ENCODE peak calls at places on chromosomes 5 and 9, in ten cellular contexts. O, V, R, U, B, I, L, W, N and D are unnamed samples.

GRCh38 chr5:96209829-96210228 is 223.2 kb downstream of the PCSK1 start:
- DNase-seq in O (no peak), V (no peak), R (no peak), U (no peak), B (no peak), I (peak), L (no peak), W (no peak), N (peak), D (peak)

GRCh38 chr9:81611664-81612063 is 77.7 kb downstream of the TLE1 start:
- DNase-seq in O (no peak), V (no peak), R (no peak), U (no peak), B (no peak), I (no peak), L (no peak), W (no peak), N (no peak), D (no peak)

GRCh38 chr5:59069438-59070079 is 486.7 kb downstream of the RAB3C start:
- DNase-seq in O (no peak), V (no peak), R (no peak), U (no peak), B (peak), I (peak), L (no peak), W (no peak), N (peak), D (peak)

GRCh38 chr5:157607371-157608161 is 32.0 kb upstream of the ADAM19 start:
- DNase-seq in O (peak), V (no peak), R (peak), U (no peak), B (no peak), I (peak), L (no peak), W (peak), N (peak), D (peak)

GRCh38 chr5:173643964-173644363 is 27.5 kb upstream of the BOD1 start:
- DNase-seq in O (no peak), V (peak), R (no peak), U (no peak), B (no peak), I (no peak), L (peak), W (no peak), N (no peak), D (no peak)

GRCh38 chr5:33334829-33335228 is 105.9 kb upstream of the TARS1 start:
- DNase-seq in O (no peak), V (no peak), R (no peak), U (no peak), B (no peak), I (no peak), L (no peak), W (no peak), N (no peak), D (no peak)

GRCh38 chr9:110125207-110125751 is 82.7 kb downstream of the C9orf152 start:
- DNase-seq in O (no peak), V (no peak), R (no peak), U (peak), B (peak), I (peak), L (peak), W (no peak), N (peak), D (peak)

GRCh38 chr5:154562244-154562861 is 84.3 kb upstream of the HAND1 start:
- DNase-seq in O (no peak), V (no peak), R (no peak), U (no peak), B (no peak), I (no peak), L (no peak), W (no peak), N (no peak), D (no peak)

GRCh38 chr5:90201923-90202322 is 207.6 kb downstream of the CETN3 start:
- DNase-seq in O (no peak), V (no peak), R (no peak), U (no peak), B (peak), I (peak), L (no peak), W (no peak), N (peak), D (peak)

GRCh38 chr9:115144706-115145105 is 26.7 kb upstream of the TNC start:
- DNase-seq in O (no peak), V (no peak), R (no peak), U (no peak), B (no peak), I (no peak), L (no peak), W (no peak), N (no peak), D (no peak)

GRCh38 chr5:68057186-68057585 is 158.4 kb upstream of the PIK3R1 start:
- DNase-seq in O (no peak), V (no peak), R (no peak), U (no peak), B (no peak), I (no peak), L (no peak), W (no peak), N (no peak), D (no peak)

GRCh38 chr5:160293901-160294561 is 18.3 kb downstream of the CCNJL start:
- DNase-seq in O (no peak), V (no peak), R (no peak), U (no peak), B (no peak), I (no peak), L (peak), W (no peak), N (peak), D (no peak)

GRCh38 chr5:137470111-137470920 is 28.8 kb downstream of the SPOCK1 start:
- DNase-seq in O (no peak), V (no peak), R (no peak), U (peak), B (peak), I (peak), L (no peak), W (no peak), N (peak), D (no peak)

GRCh38 chr5:59095480-59095879 is 512.6 kb downstream of the RAB3C start:
- DNase-seq in O (no peak), V (no peak), R (no peak), U (no peak), B (no peak), I (peak), L (no peak), W (no peak), N (peak), D (no peak)

GRCh38 chr5:78472469-78473106 is 112.2 kb downstream of the SCAMP1 start:
- DNase-seq in O (no peak), V (no peak), R (no peak), U (no peak), B (no peak), I (no peak), L (no peak), W (no peak), N (peak), D (no peak)

GRCh38 chr9:109320338-109320733 is 523 bp downstream of the EPB41L4B start:
- DNase-seq in O (no peak), V (no peak), R (no peak), U (no peak), B (no peak), I (peak), L (no peak), W (no peak), N (no peak), D (no peak)